ENCODE peak calls at places on chromosomes 16 and 17, in nine cellular contexts. L is thyroid gland, H is pancreas, C is NT2/D1, A is neuronal stem cell, V is lower lobe of right lung, N is Karpas-422, D is fibroblast of lung, J is heart right ventricle. P is an unnamed sample.
A peak's percentile ranks its signal among the peaks of the same experiment; 100 is the strongest.

GRCh38 chr16:50568187-50568830 is 20.1 kb downstream of the NKD1 start:
- DNase-seq in J (no peak), H (no peak), N (no peak), C (no peak), D (no peak), V (no peak), L (no peak), A (no peak), P (no peak)

GRCh38 chr16:77213542-77214108 is 14.4 kb downstream of the SYCE1L start:
- DNase-seq in D (peak; percentile 97), C (no peak), J (no peak), A (no peak), N (no peak), H (no peak), V (no peak), L (peak; percentile 5), P (no peak)

GRCh38 chr16:88440111-88440510 is 13.0 kb upstream of the ZFPM1 start:
- DNase-seq in J (no peak), A (no peak), V (no peak), D (no peak), L (no peak), H (no peak), C (no peak), N (no peak), P (no peak)

GRCh38 chr16:50299508-50300105 is 33.3 kb downstream of the ADCY7 start:
- DNase-seq in D (no peak), J (no peak), H (peak; percentile 36), N (no peak), C (no peak), A (no peak), L (no peak), V (peak; percentile 35), P (no peak)

GRCh38 chr16:29900102-29900887 is at the start of gene ASPHD1:
- DNase-seq in L (peak; percentile 70), D (peak; percentile 85), A (peak; percentile 61), J (no peak), C (peak; percentile 65), V (peak; percentile 78), H (peak; percentile 89), N (peak; percentile 88), P (peak; percentile 75)

GRCh38 chr17:1180958-1181768 is 1.4 kb upstream of the ABR start:
- DNase-seq in L (no peak), N (peak; percentile 99), J (no peak), H (no peak), V (no peak), D (no peak), C (no peak), A (no peak), P (no peak)

GRCh38 chr17:43846963-43847369 is at the start of gene CD300LG:
- DNase-seq in C (no peak), N (no peak), A (no peak), V (peak; percentile 61), D (no peak), H (no peak), L (no peak), J (peak; percentile 44), P (no peak)

GRCh38 chr17:16283705-16284104 is 66.7 kb downstream of the PIGL start:
- DNase-seq in C (no peak), J (no peak), V (no peak), L (no peak), H (no peak), A (no peak), N (no peak), D (peak; percentile 89), P (no peak)

GRCh38 chr17:82956726-82957468 is 117.1 kb upstream of the ZNF750 start:
- DNase-seq in L (no peak), N (no peak), J (no peak), C (no peak), D (no peak), V (no peak), A (no peak), H (peak; percentile 55), P (no peak)

GRCh38 chr17:82957961-82958491 is 118.2 kb upstream of the ZNF750 start:
- DNase-seq in A (no peak), D (no peak), J (no peak), V (no peak), H (peak; percentile 46), N (no peak), C (no peak), L (no peak), P (no peak)

GRCh38 chr17:82957469-82957795 is 117.6 kb upstream of the ZNF750 start:
- DNase-seq in N (no peak), A (no peak), J (no peak), H (no peak), D (no peak), V (no peak), C (no peak), L (no peak), P (no peak)

GRCh38 chr17:82959242-82959930 is 119.6 kb upstream of the ZNF750 start:
- DNase-seq in J (no peak), H (peak; percentile 47), A (no peak), L (no peak), C (no peak), N (no peak), D (no peak), V (no peak), P (no peak)

GRCh38 chr17:82956146-82956725 is 116.4 kb upstream of the ZNF750 start:
- DNase-seq in L (no peak), D (no peak), C (no peak), A (no peak), H (peak; percentile 47), N (no peak), J (no peak), V (no peak), P (no peak)
- H3K9me3 ChIP-seq in L (no peaks in the 10 kb centered on the region), D (no peaks in the 10 kb centered on the region), C (peaks cover 14% of the 10 kb centered on the region), A (peaks cover 23% of the 10 kb centered on the region), H (no peaks in the 10 kb centered on the region), N (peaks cover 9% of the 10 kb centered on the region), J (peaks cover 29% of the 10 kb centered on the region), V (peaks cover 10% of the 10 kb centered on the region), P (peaks cover 3% of the 10 kb centered on the region)

DNA sequence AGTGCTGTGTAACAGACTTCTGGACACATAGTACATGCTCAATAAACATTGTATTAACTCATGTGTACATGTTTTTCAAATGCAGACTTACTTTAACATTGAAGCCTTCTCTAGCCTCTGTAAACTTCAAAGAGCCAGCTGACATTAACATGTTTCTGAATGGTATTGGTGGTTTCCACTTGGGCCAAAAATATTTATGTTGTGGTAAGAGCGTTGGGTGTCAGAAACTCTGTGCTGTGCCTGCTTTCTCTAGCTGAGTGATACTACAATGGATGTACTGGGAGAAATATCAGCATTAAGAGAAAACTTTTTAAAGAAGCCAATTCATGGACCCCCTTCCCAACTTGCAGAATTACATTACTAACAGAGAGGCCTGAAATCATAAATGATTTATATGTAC is 1951.7 kb downstream of the TP53TG3F start:
- DNase-seq in N (no peak), D (no peak), H (no peak), V (no peak), C (no peak), J (no peak), A (no peak), L (no peak), P (no peak)
- H3K9me3 ChIP-seq in N (peaks cover 27% of the 10 kb centered on the region), D (no peaks in the 10 kb centered on the region), H (no peaks in the 10 kb centered on the region), V (no peaks in the 10 kb centered on the region), C (no peaks in the 10 kb centered on the region), J (no peaks in the 10 kb centered on the region), A (peaks cover 26% of the 10 kb centered on the region), L (no peaks in the 10 kb centered on the region), P (no peaks in the 10 kb centered on the region)

GRCh38 chr16:35743101-35743692 is 2283.8 kb downstream of the TP53TG3F start:
- DNase-seq in J (no peak), H (no peak), C (no peak), V (no peak), A (no peak), L (no peak), D (no peak), N (no peak), P (no peak)
- H3K9me3 ChIP-seq in J (peaks cover 6% of the 10 kb centered on the region), H (no peaks in the 10 kb centered on the region), C (peaks cover 25% of the 10 kb centered on the region), V (no peaks in the 10 kb centered on the region), A (peaks cover 36% of the 10 kb centered on the region), L (no peaks in the 10 kb centered on the region), D (no peaks in the 10 kb centered on the region), N (peaks cover 3% of the 10 kb centered on the region), P (no peaks in the 10 kb centered on the region)

GRCh38 chr16:35909351-35909954 is 2450.0 kb downstream of the TP53TG3F start:
- DNase-seq in D (no peak), H (no peak), L (no peak), V (no peak), N (no peak), C (no peak), A (no peak), J (no peak), P (no peak)
- H3K9me3 ChIP-seq in D (no peaks in the 10 kb centered on the region), H (no peaks in the 10 kb centered on the region), L (no peaks in the 10 kb centered on the region), V (peaks cover 3% of the 10 kb centered on the region), N (no peaks in the 10 kb centered on the region), C (peaks cover 5% of the 10 kb centered on the region), A (peaks cover 60% of the 10 kb centered on the region), J (no peaks in the 10 kb centered on the region), P (no peaks in the 10 kb centered on the region)

GRCh38 chr16:64711026-64711425 is 410.8 kb downstream of the CDH11 start:
- DNase-seq in D (peak; percentile 99), L (no peak), N (no peak), C (no peak), J (no peak), H (no peak), V (no peak), A (no peak), P (no peak)
- H3K9me3 ChIP-seq in D (no peaks in the 10 kb centered on the region), L (no peaks in the 10 kb centered on the region), N (no peaks in the 10 kb centered on the region), C (no peaks in the 10 kb centered on the region), J (no peaks in the 10 kb centered on the region), H (no peaks in the 10 kb centered on the region), V (no peaks in the 10 kb centered on the region), A (no peaks in the 10 kb centered on the region), P (no peaks in the 10 kb centered on the region)

GRCh38 chr17:54418467-54418866 is 482.2 kb upstream of the TOM1L1 start:
- DNase-seq in L (no peak), H (no peak), V (no peak), J (no peak), C (no peak), D (no peak), N (no peak), A (no peak), P (no peak)
- H3K9me3 ChIP-seq in L (no peaks in the 10 kb centered on the region), H (no peaks in the 10 kb centered on the region), V (peaks cover 3% of the 10 kb centered on the region), J (peaks cover 17% of the 10 kb centered on the region), C (no peaks in the 10 kb centered on the region), D (no peaks in the 10 kb centered on the region), N (peaks cover 13% of the 10 kb centered on the region), A (no peaks in the 10 kb centered on the region), P (no peaks in the 10 kb centered on the region)

DNA sequence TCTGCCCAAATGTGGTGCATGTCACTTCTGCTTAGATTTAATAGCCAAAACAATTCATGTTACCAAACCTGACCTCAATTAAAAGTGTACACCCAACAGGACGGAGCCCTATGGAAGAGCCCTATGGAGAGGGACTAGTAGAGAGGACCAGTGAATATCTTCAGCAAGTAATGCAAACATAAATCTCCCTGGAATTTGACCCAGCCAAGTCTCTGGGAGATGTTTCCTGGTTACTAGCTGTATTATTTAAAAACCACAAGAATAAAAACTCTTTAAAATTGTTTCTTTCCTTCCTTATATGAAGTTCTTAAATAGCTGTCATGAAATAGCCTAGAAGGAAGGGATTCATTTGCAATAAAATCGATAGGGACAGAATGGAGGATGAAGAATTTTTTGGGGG is 255.8 kb downstream of the CDH11 start:
- DNase-seq in J (no peak), C (no peak), N (no peak), D (peak; percentile 50), V (no peak), H (no peak), A (no peak), L (no peak), P (no peak)
- H3K9me3 ChIP-seq in J (no peaks in the 10 kb centered on the region), C (no peaks in the 10 kb centered on the region), N (no peaks in the 10 kb centered on the region), D (no peaks in the 10 kb centered on the region), V (no peaks in the 10 kb centered on the region), H (no peaks in the 10 kb centered on the region), A (no peaks in the 10 kb centered on the region), L (no peaks in the 10 kb centered on the region), P (no peaks in the 10 kb centered on the region)

GRCh38 chr17:69679839-69680238 is 265.3 kb downstream of the MAP2K6 start:
- DNase-seq in L (no peak), C (no peak), N (no peak), H (no peak), J (no peak), V (no peak), D (peak; percentile 80), A (no peak), P (no peak)
- H3K9me3 ChIP-seq in L (no peaks in the 10 kb centered on the region), C (no peaks in the 10 kb centered on the region), N (no peaks in the 10 kb centered on the region), H (no peaks in the 10 kb centered on the region), J (no peaks in the 10 kb centered on the region), V (no peaks in the 10 kb centered on the region), D (no peaks in the 10 kb centered on the region), A (no peaks in the 10 kb centered on the region), P (no peaks in the 10 kb centered on the region)